ENCODE peak calls at places on chromosomes 2 and 18, in six cellular contexts. V is A549, T is fibroblast of lung, Y is PC-9, H is prostate gland, D is uterus. J is an unnamed sample. For H3K4me1, the result is how much of the 10 kb centered on the place peaks cover.

GRCh38 chr2:109209412-109209811 is 80.4 kb downstream of the SH3RF3 start:
- DNase-seq in V (no peak), T (peak), Y (peak), H (no peak), D (no peak), J (peak)

GRCh38 chr2:234290671-234291070 is 206.2 kb downstream of the ARL4C start:
- DNase-seq in V (no peak), T (peak), Y (no peak), H (no peak), D (no peak), J (peak)

GRCh38 chr2:236157815-236158498 is 10.2 kb downstream of the GBX2 start:
- DNase-seq in V (no peak), T (no peak), Y (no peak), H (no peak), D (no peak), J (no peak)

GRCh38 chr2:72754628-72755320 is 71.1 kb downstream of the EXOC6B start:
- DNase-seq in V (no peak), T (peak), Y (no peak), H (no peak), D (no peak), J (no peak)

GRCh38 chr2:121346407-121346806 is 61.4 kb upstream of the TFCP2L1 start:
- DNase-seq in V (no peak), T (no peak), Y (no peak), H (no peak), D (no peak), J (no peak)

GRCh38 chr2:156476516-156477206 is 40.5 kb downstream of the GPD2 start:
- DNase-seq in V (no peak), T (peak), Y (peak), H (no peak), D (no peak), J (no peak)

GRCh38 chr18:27124196-27124595 is 60.9 kb downstream of the CHST9 start:
- DNase-seq in V (no peak), T (no peak), Y (no peak), H (no peak), D (no peak), J (no peak)

GRCh38 chr2:15316370-15316814 is 244.7 kb downstream of the NBAS start:
- DNase-seq in V (no peak), T (no peak), Y (no peak), H (no peak), D (no peak), J (no peak)

GRCh38 chr2:58271826-58272225 is 30.7 kb upstream of the FANCL start:
- DNase-seq in V (no peak), T (no peak), Y (no peak), H (no peak), D (no peak), J (no peak)

GRCh38 chr2:45172993-45173392 is 163.7 kb upstream of the SIX2 start:
- DNase-seq in V (no peak), T (no peak), Y (no peak), H (no peak), D (no peak), J (no peak)

GRCh38 chr2:235541838-235542549 is 48.2 kb downstream of the AGAP1 start:
- DNase-seq in V (no peak), T (no peak), Y (no peak), H (peak), D (no peak), J (no peak)

GRCh38 chr18:2776596-2776995 is 70.2 kb upstream of the EMILIN2 start:
- DNase-seq in V (no peak), T (no peak), Y (no peak), H (no peak), D (no peak), J (no peak)

GRCh38 chr2:79771530-79771929 is 258.7 kb downstream of the CTNNA2 start:
- DNase-seq in V (no peak), T (no peak), Y (no peak), H (no peak), D (no peak), J (no peak)

GRCh38 chr2:216873573-216873972 is 13.7 kb upstream of the TNP1 start:
- DNase-seq in V (no peak), T (no peak), Y (no peak), H (no peak), D (no peak), J (no peak)

GRCh38 chr18:30775629-30776028 is 266.9 kb downstream of the DSC3 start:
- DNase-seq in V (no peak), T (no peak), Y (no peak), H (no peak), D (no peak), J (no peak)

GRCh38 chr2:101151859-101152194 is 645 bp upstream of the TBC1D8 start:
- DNase-seq in V (no peak), T (no peak), Y (no peak), H (peak), D (no peak), J (no peak)

GRCh38 chr18:63604791-63605567 is 17.8 kb downstream of the SERPINB13 start:
- DNase-seq in V (no peak), T (peak), Y (peak), H (no peak), D (no peak), J (no peak)

GRCh38 chr2:217899231-217900009 is 103.4 kb downstream of the TNS1 start:
- DNase-seq in V (peak), T (peak), Y (peak), H (peak), D (peak), J (peak)

GRCh38 chr2:128982001-128982400 is 663.3 kb upstream of the HS6ST1 start:
- DNase-seq in V (no peak), T (no peak), Y (no peak), H (no peak), D (no peak), J (no peak)

GRCh38 chr18:44969214-44969842 is 288.6 kb downstream of the SETBP1 start:
- DNase-seq in V (no peak), T (no peak), Y (no peak), H (no peak), D (no peak), J (no peak)

GRCh38 chr18:76053551-76053950 is 441.5 kb downstream of the ZNF516 start:
- DNase-seq in V (no peak), T (no peak), Y (no peak), H (no peak), D (no peak), J (no peak)

GRCh38 chr2:3406501-3406900 is 27.0 kb downstream of the TRAPPC12 start:
- DNase-seq in V (no peak), T (no peak), Y (no peak), H (no peak), D (no peak), J (no peak)

GRCh38 chr2:20551231-20551944 is 99.5 kb downstream of the HS1BP3 start:
- DNase-seq in V (no peak), T (no peak), Y (no peak), H (peak), D (peak), J (no peak)

GRCh38 chr2:183033951-183034350 is 4.3 kb downstream of the NCKAP1 start:
- DNase-seq in V (no peak), T (no peak), Y (no peak), H (no peak), D (no peak), J (no peak)

GRCh38 chr2:179354739-179355537 is 90.3 kb upstream of the SESTD1 start:
- DNase-seq in V (no peak), T (no peak), Y (no peak), H (no peak), D (no peak), J (no peak)

GRCh38 chr2:36780231-36780808 is 83.8 kb downstream of the VIT start:
- DNase-seq in V (peak), T (peak), Y (peak), H (peak), D (no peak), J (no peak)

GRCh38 chr2:28659127-28659526 is 92.5 kb upstream of the PPP1CB start:
- DNase-seq in V (no peak), T (no peak), Y (no peak), H (no peak), D (no peak), J (no peak)
- H3K4me1 ChIP-seq in V (under half), T (under half), Y (half or more), H (under half), D (under half), J (half or more)

DNA sequence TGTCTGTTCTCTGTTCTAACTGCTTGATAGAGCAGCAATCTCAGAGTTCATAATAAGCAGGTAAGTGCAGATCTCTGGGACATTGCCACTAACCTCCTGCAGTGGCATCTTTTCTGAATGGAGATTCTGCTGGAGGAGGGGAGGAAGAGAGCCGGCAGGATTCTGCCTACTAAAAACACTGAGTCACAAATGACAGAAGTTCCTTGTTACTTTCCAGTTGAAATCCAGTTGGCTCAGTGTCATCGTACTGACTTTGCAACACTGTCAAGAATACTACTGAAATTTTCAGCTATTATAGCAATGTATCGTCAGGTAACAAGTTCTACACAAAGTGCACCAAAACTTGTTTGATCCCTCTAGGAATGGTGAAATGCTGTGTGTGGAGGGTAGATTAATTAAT is 79.6 kb upstream of the ST6GAL2 start:
- DNase-seq in V (no peak), T (no peak), Y (no peak), H (no peak), D (no peak), J (no peak)
- TF ChIP-seq CTCF in V (no peak), T (no peak), Y (no peak), H (no peak), D (no peak), J (no peak)

GRCh38 chr2:97748397-97748796 is 35.0 kb downstream of the ZAP70 start:
- DNase-seq in V (peak), T (no peak), Y (no peak), H (no peak), D (no peak), J (no peak)

GRCh38 chr2:97745474-97746172 is 32.2 kb downstream of the ZAP70 start:
- DNase-seq in V (no peak), T (no peak), Y (no peak), H (no peak), D (no peak), J (no peak)

GRCh38 chr2:97749611-97750010 is 36.2 kb downstream of the ZAP70 start:
- DNase-seq in V (no peak), T (no peak), Y (no peak), H (no peak), D (no peak), J (no peak)

GRCh38 chr2:97747285-97747684 is 33.9 kb downstream of the ZAP70 start:
- DNase-seq in V (no peak), T (no peak), Y (no peak), H (no peak), D (no peak), J (no peak)

DNA sequence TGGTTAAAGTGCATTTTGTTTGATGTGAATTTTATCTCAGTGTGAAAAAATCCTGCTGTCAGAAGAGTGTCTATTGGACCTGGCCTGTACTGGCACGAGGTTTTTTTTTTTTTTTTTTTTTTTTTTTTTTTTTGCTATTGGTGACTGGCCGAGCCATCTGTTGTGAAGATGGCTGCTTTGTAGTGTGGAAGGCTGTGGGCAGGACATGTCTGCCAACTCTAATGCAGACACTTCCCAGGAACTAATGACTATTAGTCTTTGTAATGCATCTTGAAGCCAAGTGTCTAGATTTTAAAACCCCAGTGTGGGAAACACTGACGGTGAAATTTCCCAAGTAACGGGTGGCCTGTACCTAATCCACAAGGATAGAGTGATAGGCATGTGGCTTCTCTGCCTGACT is 34.3 kb downstream of the ZAP70 start:
- DNase-seq in V (no peak), T (peak), Y (no peak), H (no peak), D (no peak), J (no peak)
- H3K4me1 ChIP-seq in V (under half), T (under half), Y (under half), H (under half), D (under half), J (under half)

GRCh38 chr2:6109801-6110200 is 417.6 kb downstream of the SOX11 start:
- DNase-seq in V (no peak), T (no peak), Y (no peak), H (no peak), D (no peak), J (no peak)

GRCh38 chr2:6103372-6103771 is 411.2 kb downstream of the SOX11 start:
- DNase-seq in V (no peak), T (no peak), Y (no peak), H (no peak), D (no peak), J (no peak)

GRCh38 chr2:6107290-6107689 is 415.1 kb downstream of the SOX11 start:
- DNase-seq in V (no peak), T (no peak), Y (no peak), H (no peak), D (no peak), J (no peak)

DNA sequence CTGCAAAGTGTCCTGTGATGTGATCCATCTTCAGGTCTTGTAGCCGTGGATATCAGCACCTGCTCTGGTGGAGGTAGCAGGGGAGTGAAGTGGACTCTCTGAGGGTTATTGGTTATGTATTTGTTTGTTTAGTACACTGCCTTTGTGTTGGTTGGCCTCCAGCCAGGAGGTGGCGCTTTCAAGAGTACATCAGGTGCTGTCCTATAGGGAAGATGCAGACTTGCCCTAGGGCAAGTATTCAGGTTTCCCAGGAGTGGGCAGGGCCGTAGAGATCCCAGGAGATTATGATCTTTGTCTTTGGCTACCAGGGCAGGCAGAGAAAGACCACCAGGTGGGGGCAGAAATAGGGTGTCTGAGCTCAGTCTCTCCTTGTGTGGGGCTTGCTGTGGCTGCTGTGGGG is 411.8 kb downstream of the SOX11 start:
- DNase-seq in V (no peak), T (no peak), Y (peak), H (no peak), D (no peak), J (no peak)
- TF ChIP-seq CTCF in V (no peak), T (no peak), Y (no peak), H (no peak), D (no peak), J (no peak)